ENCODE peak calls at places on chromosomes 3 and 15, in seven cellular contexts. E is psoas muscle, W is GM23248, U is fibroblast of lung, Q is endothelial cell of umbilical vein, T is AG04450, X is adrenal gland. M is an unnamed sample.

GRCh38 chr3:37901721-37902120 is 40.0 kb downstream of the CTDSPL start:
- DNase-seq in Q (no peak), W (no peak), T (no peak), E (no peak), U (no peak), X (no peak), M (no peak)

GRCh38 chr15:92019706-92020105 is 166.2 kb downstream of the SLCO3A1 start:
- DNase-seq in Q (no peak), T (no peak), U (no peak), E (no peak), X (no peak), W (no peak), M (no peak)

GRCh38 chr3:12049675-12050074 is 45.5 kb downstream of the SYN2 start:
- DNase-seq in U (peak), E (no peak), Q (peak), X (no peak), T (no peak), W (peak), M (no peak)

GRCh38 chr3:37423825-37424224 is 249.4 kb upstream of the LRRFIP2 start:
- DNase-seq in E (no peak), Q (no peak), T (no peak), U (no peak), W (no peak), X (no peak), M (no peak)

GRCh38 chr3:152377184-152377570 is 108.4 kb downstream of the MBNL1 start:
- DNase-seq in U (no peak), Q (no peak), E (no peak), T (no peak), W (no peak), X (no peak), M (no peak)

GRCh38 chr3:186360779-186361178 is 1.3 kb downstream of the DGKG start:
- DNase-seq in T (no peak), Q (no peak), X (no peak), E (no peak), W (no peak), U (no peak), M (peak)

GRCh38 chr15:76467136-76467535 is 130.6 kb downstream of the ISL2 start:
- DNase-seq in X (no peak), W (no peak), U (no peak), T (no peak), Q (no peak), E (no peak), M (no peak)

GRCh38 chr15:92693922-92694331 is 38.4 kb upstream of the FAM174B start:
- DNase-seq in W (peak), Q (peak), T (no peak), X (no peak), E (no peak), U (peak), M (no peak)

GRCh38 chr15:41561777-41562145 is 2.7 kb downstream of the TYRO3 start:
- DNase-seq in T (peak), E (peak), X (peak), Q (peak), W (peak), U (peak), M (peak)

GRCh38 chr3:9866639-9867038 is 13.4 kb downstream of the CIDEC start:
- DNase-seq in T (no peak), E (no peak), Q (no peak), W (no peak), X (peak), U (no peak), M (no peak)

GRCh38 chr15:77528968-77529319 is 103.8 kb downstream of the LINGO1 start:
- DNase-seq in E (no peak), X (no peak), Q (no peak), W (no peak), U (no peak), T (no peak), M (no peak)

GRCh38 chr3:132285620-132285945 is 31.6 kb upstream of the ACP3 start:
- DNase-seq in E (no peak), U (peak), W (no peak), T (no peak), Q (no peak), X (no peak), M (no peak)

GRCh38 chr3:54120657-54121403 is 1.5 kb upstream of the CACNA2D3 start:
- DNase-seq in T (no peak), Q (no peak), W (peak), E (no peak), X (no peak), U (no peak), M (no peak)

GRCh38 chr15:31365655-31366127 is 39.1 kb downstream of the KLF13 start:
- DNase-seq in W (peak), T (peak), U (peak), Q (no peak), X (peak), E (peak), M (peak)

GRCh38 chr3:120093923-120094775 is at the start of gene GSK3B:
- DNase-seq in T (no peak), E (no peak), Q (peak), W (peak), X (peak), U (no peak), M (peak)

GRCh38 chr3:174162550-174162949 is 696.6 kb upstream of the NAALADL2 start:
- DNase-seq in W (peak), Q (no peak), E (no peak), X (no peak), U (peak), T (no peak), M (no peak)

GRCh38 chr3:30660656-30661055 is 54.3 kb downstream of the TGFBR2 start:
- DNase-seq in T (no peak), U (no peak), E (no peak), W (no peak), Q (no peak), X (no peak), M (no peak)
- H3K27ac ChIP-seq in T (no peak), U (no peak), E (no peak), W (peak), Q (peak), X (no peak), M (peak)

GRCh38 chr3:72336821-72337479 is 511.3 kb downstream of the SHQ1 start:
- DNase-seq in W (peak), E (peak), X (peak), T (no peak), Q (peak), U (peak), M (peak)

GRCh38 chr3:72336114-72336651 is 512.1 kb downstream of the SHQ1 start:
- DNase-seq in T (no peak), W (no peak), E (no peak), X (no peak), Q (no peak), U (no peak), M (no peak)

GRCh38 chr3:72334681-72335457 is 513.4 kb downstream of the SHQ1 start:
- DNase-seq in X (no peak), W (no peak), U (no peak), E (no peak), T (no peak), Q (no peak), M (no peak)

GRCh38 chr3:72337480-72337855 is 510.8 kb downstream of the SHQ1 start:
- DNase-seq in X (no peak), W (no peak), U (no peak), T (no peak), Q (no peak), E (no peak), M (no peak)

GRCh38 chr3:72335458-72336050 is 512.7 kb downstream of the SHQ1 start:
- DNase-seq in Q (no peak), E (no peak), T (no peak), U (no peak), X (no peak), W (peak), M (no peak)
- H3K27ac ChIP-seq in Q (no peak), E (no peak), T (no peak), U (no peak), X (no peak), W (no peak), M (no peak)

GRCh38 chr15:40093224-40093842 is 15.3 kb downstream of the BMF start:
- DNase-seq in W (peak), T (no peak), U (peak), Q (no peak), E (no peak), X (no peak), M (no peak)

GRCh38 chr15:40096094-40096876 is 12.4 kb downstream of the BMF start:
- DNase-seq in E (no peak), X (no peak), T (no peak), W (no peak), U (no peak), Q (no peak), M (no peak)

GRCh38 chr15:40097096-40097967 is 11.3 kb downstream of the BMF start:
- DNase-seq in X (no peak), T (no peak), E (no peak), U (no peak), W (no peak), Q (no peak), M (no peak)

GRCh38 chr15:40094156-40094555 is 14.5 kb downstream of the BMF start:
- DNase-seq in E (no peak), Q (no peak), U (no peak), X (no peak), W (no peak), T (no peak), M (no peak)

GRCh38 chr15:40095381-40096093 is 13.1 kb downstream of the BMF start:
- DNase-seq in E (no peak), U (no peak), W (no peak), T (no peak), Q (peak), X (no peak), M (no peak)
- H3K27ac ChIP-seq in E (peak), U (no peak), W (no peak), T (peak), Q (no peak), X (no peak), M (no peak)

GRCh38 chr3:4745240-4745620 is 234.0 kb upstream of the BHLHE40 start:
- DNase-seq in W (peak), U (no peak), Q (peak), E (no peak), T (no peak), X (no peak), M (no peak)
- H3K27ac ChIP-seq in W (peak), U (no peak), Q (no peak), E (no peak), T (no peak), X (no peak), M (peak)

DNA sequence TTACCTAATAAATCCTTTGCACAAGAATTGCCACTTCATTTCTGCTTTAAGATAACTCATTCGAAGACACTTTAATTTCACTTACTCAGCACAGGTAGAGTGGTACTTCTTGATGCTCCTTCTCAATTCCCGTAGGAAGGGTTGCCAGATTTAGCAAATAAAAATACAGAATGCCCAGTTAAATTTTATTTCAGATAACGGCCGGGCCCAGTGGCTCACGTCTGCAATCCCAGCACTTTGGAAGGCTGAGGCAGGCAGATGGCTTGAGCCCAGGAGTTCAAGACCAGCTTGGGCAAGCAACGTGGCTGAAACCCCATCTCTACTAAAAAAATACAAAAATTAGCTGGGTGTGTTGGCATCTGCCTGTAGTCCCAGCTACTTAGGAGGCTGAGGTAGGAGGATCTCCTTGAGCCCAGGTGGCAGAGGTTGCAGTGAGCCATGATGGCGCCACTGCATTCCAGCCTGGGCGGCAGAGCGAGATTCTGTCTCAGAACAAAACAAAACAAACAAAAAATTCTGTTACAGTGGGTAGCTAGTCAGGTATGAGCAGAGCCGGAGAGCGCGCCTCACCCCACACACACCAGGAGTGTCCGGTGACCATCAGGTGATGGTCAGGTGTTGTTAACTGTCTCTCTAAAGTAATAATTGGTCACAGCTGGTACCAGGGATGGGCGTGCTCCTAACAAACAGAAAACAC is 92.8 kb downstream of the DNAH12 start:
- DNase-seq in E (no peak), X (no peak), Q (no peak), W (no peak), U (no peak), T (no peak), M (no peak)
- H3K27ac ChIP-seq in E (no peak), X (no peak), Q (peak), W (no peak), U (no peak), T (no peak), M (no peak)

GRCh38 chr3:20040476-20041196 is 390 bp downstream of the KAT2B start:
- DNase-seq in X (peak), E (peak), T (no peak), U (peak), W (peak), Q (peak), M (peak)

GRCh38 chr3:20041197-20041780 is 1.0 kb downstream of the KAT2B start:
- DNase-seq in U (peak), T (no peak), Q (peak), E (peak), X (peak), W (peak), M (peak)

GRCh38 chr3:20042331-20042730 is 2.1 kb downstream of the KAT2B start:
- DNase-seq in E (no peak), T (no peak), U (no peak), X (no peak), W (no peak), Q (no peak), M (no peak)

GRCh38 chr3:20043825-20044224 is 3.6 kb downstream of the KAT2B start:
- DNase-seq in X (no peak), U (no peak), E (no peak), W (no peak), Q (no peak), T (no peak), M (no peak)

GRCh38 chr3:20043398-20043797 is 3.2 kb downstream of the KAT2B start:
- DNase-seq in T (no peak), U (peak), Q (peak), E (peak), W (peak), X (peak), M (peak)
- H3K27ac ChIP-seq in T (no peak), U (peak), Q (no peak), E (peak), W (no peak), X (peak), M (peak)

GRCh38 chr3:124663690-124664089 is 66.6 kb upstream of the UMPS start:
- DNase-seq in Q (no peak), E (no peak), U (peak), W (peak), T (peak), X (no peak), M (no peak)
- H3K27ac ChIP-seq in Q (no peak), E (no peak), U (no peak), W (no peak), T (no peak), X (no peak), M (no peak)

GRCh38 chr3:122322095-122323075 is 2.7 kb upstream of the CSTA start:
- DNase-seq in X (no peak), E (no peak), Q (no peak), T (no peak), U (no peak), W (no peak), M (no peak)
- H3K27ac ChIP-seq in X (no peak), E (no peak), Q (no peak), T (no peak), U (no peak), W (no peak), M (no peak)

M was measured in right atrium auricular region.